ENCODE peak calls at places on chromosomes 4 and X, in ten cellular contexts. One of them, this sample, is unnamed.

GRCh38 chrX:113743069-113743468 is 840.8 kb upstream of the HTR2C start:
- DNase-seq in posterior vena cava: no peak
- DNase-seq in T-helper 2 cell: no peak
- DNase-seq in osteocyte: no peak
- DNase-seq in CD8-positive, alpha-beta memory T cell: no peak
- DNase-seq in T1000: no peak
- DNase-seq in transverse colon: no peak
- DNase-seq in activated naive CD4-positive, alpha-beta T cell treated with anti-CD3 and anti-CD28 coated beads, Interleukin-2, amount 10 ng/mL, durations not matched to agents 7 days and 5 days: no peak
- DNase-seq in bronchial epithelial cell: no peak
- DNase-seq in GM03348: no peak
- DNase-seq in this sample: no peak

GRCh38 chr4:118767109-118767508 is 68.8 kb downstream of the SEC24D start:
- DNase-seq in posterior vena cava: no peak
- DNase-seq in T-helper 2 cell: no peak
- DNase-seq in osteocyte: no peak
- DNase-seq in CD8-positive, alpha-beta memory T cell: no peak
- DNase-seq in T1000: no peak
- DNase-seq in transverse colon: no peak
- DNase-seq in activated naive CD4-positive, alpha-beta T cell treated with anti-CD3 and anti-CD28 coated beads, Interleukin-2, amount 10 ng/mL, durations not matched to agents 7 days and 5 days: no peak
- DNase-seq in bronchial epithelial cell: no peak
- DNase-seq in GM03348: no peak
- DNase-seq in this sample: no peak

GRCh38 chr4:76341063-76341462 is 34.5 kb downstream of the STBD1 start:
- DNase-seq in posterior vena cava: no peak
- DNase-seq in T-helper 2 cell: no peak
- DNase-seq in osteocyte: no peak
- DNase-seq in CD8-positive, alpha-beta memory T cell: no peak
- DNase-seq in T1000: no peak
- DNase-seq in transverse colon: no peak
- DNase-seq in activated naive CD4-positive, alpha-beta T cell treated with anti-CD3 and anti-CD28 coated beads, Interleukin-2, amount 10 ng/mL, durations not matched to agents 7 days and 5 days: no peak
- DNase-seq in bronchial epithelial cell: peak
- DNase-seq in GM03348: peak
- DNase-seq in this sample: no peak

GRCh38 chrX:18981124-18981807 is 2.6 kb downstream of the PHKA2 start:
- DNase-seq in posterior vena cava: no peak
- DNase-seq in T-helper 2 cell: no peak
- DNase-seq in osteocyte: no peak
- DNase-seq in CD8-positive, alpha-beta memory T cell: no peak
- DNase-seq in T1000: no peak
- DNase-seq in transverse colon: no peak
- DNase-seq in activated naive CD4-positive, alpha-beta T cell treated with anti-CD3 and anti-CD28 coated beads, Interleukin-2, amount 10 ng/mL, durations not matched to agents 7 days and 5 days: no peak
- DNase-seq in bronchial epithelial cell: no peak
- DNase-seq in GM03348: no peak
- DNase-seq in this sample: no peak

GRCh38 chr4:150952167-150952845 is 62.8 kb downstream of the LRBA start:
- DNase-seq in posterior vena cava: no peak
- DNase-seq in T-helper 2 cell: no peak
- DNase-seq in osteocyte: no peak
- DNase-seq in CD8-positive, alpha-beta memory T cell: no peak
- DNase-seq in T1000: no peak
- DNase-seq in transverse colon: no peak
- DNase-seq in activated naive CD4-positive, alpha-beta T cell treated with anti-CD3 and anti-CD28 coated beads, Interleukin-2, amount 10 ng/mL, durations not matched to agents 7 days and 5 days: no peak
- DNase-seq in bronchial epithelial cell: no peak
- DNase-seq in GM03348: no peak
- DNase-seq in this sample: no peak

GRCh38 chrX:47817897-47818296 is 18.8 kb upstream of the ZNF81 start:
- DNase-seq in posterior vena cava: no peak
- DNase-seq in T-helper 2 cell: no peak
- DNase-seq in osteocyte: no peak
- DNase-seq in CD8-positive, alpha-beta memory T cell: no peak
- DNase-seq in T1000: no peak
- DNase-seq in transverse colon: no peak
- DNase-seq in activated naive CD4-positive, alpha-beta T cell treated with anti-CD3 and anti-CD28 coated beads, Interleukin-2, amount 10 ng/mL, durations not matched to agents 7 days and 5 days: no peak
- DNase-seq in bronchial epithelial cell: no peak
- DNase-seq in GM03348: no peak
- DNase-seq in this sample: no peak

GRCh38 chr4:7738458-7739076 is 201.1 kb downstream of the AFAP1 start:
- DNase-seq in posterior vena cava: no peak
- DNase-seq in T-helper 2 cell: no peak
- DNase-seq in osteocyte: no peak
- DNase-seq in CD8-positive, alpha-beta memory T cell: no peak
- DNase-seq in T1000: no peak
- DNase-seq in transverse colon: no peak
- DNase-seq in activated naive CD4-positive, alpha-beta T cell treated with anti-CD3 and anti-CD28 coated beads, Interleukin-2, amount 10 ng/mL, durations not matched to agents 7 days and 5 days: no peak
- DNase-seq in bronchial epithelial cell: no peak
- DNase-seq in GM03348: no peak
- DNase-seq in this sample: no peak

GRCh38 chrX:49064735-49065134 is 5.9 kb downstream of the CCDC120 start:
- DNase-seq in posterior vena cava: no peak
- DNase-seq in T-helper 2 cell: no peak
- DNase-seq in osteocyte: no peak
- DNase-seq in CD8-positive, alpha-beta memory T cell: no peak
- DNase-seq in T1000: no peak
- DNase-seq in transverse colon: no peak
- DNase-seq in activated naive CD4-positive, alpha-beta T cell treated with anti-CD3 and anti-CD28 coated beads, Interleukin-2, amount 10 ng/mL, durations not matched to agents 7 days and 5 days: no peak
- DNase-seq in bronchial epithelial cell: no peak
- DNase-seq in GM03348: no peak
- DNase-seq in this sample: no peak

GRCh38 chr4:84433603-84434232 is 65.4 kb downstream of the NKX6-1 start:
- DNase-seq in posterior vena cava: no peak
- DNase-seq in T-helper 2 cell: no peak
- DNase-seq in osteocyte: no peak
- DNase-seq in CD8-positive, alpha-beta memory T cell: no peak
- DNase-seq in T1000: no peak
- DNase-seq in transverse colon: no peak
- DNase-seq in activated naive CD4-positive, alpha-beta T cell treated with anti-CD3 and anti-CD28 coated beads, Interleukin-2, amount 10 ng/mL, durations not matched to agents 7 days and 5 days: no peak
- DNase-seq in bronchial epithelial cell: no peak
- DNase-seq in GM03348: no peak
- DNase-seq in this sample: no peak